ENCODE peak calls at places on chromosomes 12 and 14, in eight cellular contexts. One of them, this sample, is unnamed.

GRCh38 chr14:67003009-67003753 is 186.1 kb upstream of the GARIN2 start:
- DNase-seq in endothelial cell: no peak
- DNase-seq in CD4-positive, alpha-beta T cell: no peak
- DNase-seq in aorta: no peak
- DNase-seq in AML-193: no peak
- DNase-seq in HFF-Myc: no peak
- DNase-seq in stimulated activated CD8-positive, alpha-beta memory T cell treated with anti-CD3 and anti-CD28 coated beads, Interleukin-15, amount 100 ng/mL, for 1 hour: no peak
- DNase-seq in stimulated activated CD4-positive, alpha-beta T cell treated with anti-CD3 and anti-CD28 coated beads, TNF-alpha, amount 100 ng/mL, for 24 hours: no peak
- DNase-seq in this sample: no peak

GRCh38 chr14:105477659-105478623 is 3.3 kb downstream of the CRIP2 start:
- DNase-seq in stimulated activated CD4-positive, alpha-beta T cell treated with anti-CD3 and anti-CD28 coated beads, TNF-alpha, amount 100 ng/mL, for 24 hours: no peak
- DNase-seq in HFF-Myc: no peak
- DNase-seq in aorta: no peak
- DNase-seq in AML-193: no peak
- DNase-seq in CD4-positive, alpha-beta T cell: no peak
- DNase-seq in endothelial cell: peak
- DNase-seq in stimulated activated CD8-positive, alpha-beta memory T cell treated with anti-CD3 and anti-CD28 coated beads, Interleukin-15, amount 100 ng/mL, for 1 hour: peak
- DNase-seq in this sample: no peak

GRCh38 chr12:108981835-108982234 is 39.0 kb downstream of the SVOP start:
- DNase-seq in endothelial cell: no peak
- DNase-seq in stimulated activated CD8-positive, alpha-beta memory T cell treated with anti-CD3 and anti-CD28 coated beads, Interleukin-15, amount 100 ng/mL, for 1 hour: no peak
- DNase-seq in stimulated activated CD4-positive, alpha-beta T cell treated with anti-CD3 and anti-CD28 coated beads, TNF-alpha, amount 100 ng/mL, for 24 hours: no peak
- DNase-seq in aorta: no peak
- DNase-seq in HFF-Myc: no peak
- DNase-seq in AML-193: no peak
- DNase-seq in CD4-positive, alpha-beta T cell: no peak
- DNase-seq in this sample: no peak

GRCh38 chr14:45149602-45150001 is 13.9 kb downstream of the FANCM start:
- DNase-seq in HFF-Myc: no peak
- DNase-seq in CD4-positive, alpha-beta T cell: no peak
- DNase-seq in aorta: no peak
- DNase-seq in stimulated activated CD8-positive, alpha-beta memory T cell treated with anti-CD3 and anti-CD28 coated beads, Interleukin-15, amount 100 ng/mL, for 1 hour: no peak
- DNase-seq in stimulated activated CD4-positive, alpha-beta T cell treated with anti-CD3 and anti-CD28 coated beads, TNF-alpha, amount 100 ng/mL, for 24 hours: no peak
- DNase-seq in endothelial cell: no peak
- DNase-seq in AML-193: no peak
- DNase-seq in this sample: no peak

GRCh38 chr14:65997350-65997749 is 488.8 kb upstream of the CCDC196 start:
- DNase-seq in HFF-Myc: no peak
- DNase-seq in endothelial cell: no peak
- DNase-seq in aorta: no peak
- DNase-seq in stimulated activated CD8-positive, alpha-beta memory T cell treated with anti-CD3 and anti-CD28 coated beads, Interleukin-15, amount 100 ng/mL, for 1 hour: no peak
- DNase-seq in CD4-positive, alpha-beta T cell: no peak
- DNase-seq in stimulated activated CD4-positive, alpha-beta T cell treated with anti-CD3 and anti-CD28 coated beads, TNF-alpha, amount 100 ng/mL, for 24 hours: no peak
- DNase-seq in AML-193: no peak
- DNase-seq in this sample: no peak

GRCh38 chr12:117329756-117330155 is 31.7 kb downstream of the NOS1 start:
- DNase-seq in HFF-Myc: no peak
- DNase-seq in stimulated activated CD4-positive, alpha-beta T cell treated with anti-CD3 and anti-CD28 coated beads, TNF-alpha, amount 100 ng/mL, for 24 hours: no peak
- DNase-seq in aorta: no peak
- DNase-seq in endothelial cell: no peak
- DNase-seq in stimulated activated CD8-positive, alpha-beta memory T cell treated with anti-CD3 and anti-CD28 coated beads, Interleukin-15, amount 100 ng/mL, for 1 hour: no peak
- DNase-seq in AML-193: no peak
- DNase-seq in CD4-positive, alpha-beta T cell: no peak
- DNase-seq in this sample: no peak

GRCh38 chr14:75201087-75201486 is 24.7 kb upstream of the TMED10 start:
- DNase-seq in stimulated activated CD8-positive, alpha-beta memory T cell treated with anti-CD3 and anti-CD28 coated beads, Interleukin-15, amount 100 ng/mL, for 1 hour: no peak
- DNase-seq in HFF-Myc: no peak
- DNase-seq in aorta: no peak
- DNase-seq in endothelial cell: no peak
- DNase-seq in CD4-positive, alpha-beta T cell: no peak
- DNase-seq in stimulated activated CD4-positive, alpha-beta T cell treated with anti-CD3 and anti-CD28 coated beads, TNF-alpha, amount 100 ng/mL, for 24 hours: no peak
- DNase-seq in AML-193: no peak
- DNase-seq in this sample: no peak

GRCh38 chr14:53742226-53742607 is 214.4 kb downstream of the BMP4 start:
- DNase-seq in stimulated activated CD8-positive, alpha-beta memory T cell treated with anti-CD3 and anti-CD28 coated beads, Interleukin-15, amount 100 ng/mL, for 1 hour: no peak
- DNase-seq in HFF-Myc: no peak
- DNase-seq in AML-193: no peak
- DNase-seq in aorta: no peak
- DNase-seq in endothelial cell: no peak
- DNase-seq in stimulated activated CD4-positive, alpha-beta T cell treated with anti-CD3 and anti-CD28 coated beads, TNF-alpha, amount 100 ng/mL, for 24 hours: no peak
- DNase-seq in CD4-positive, alpha-beta T cell: no peak
- DNase-seq in this sample: no peak

GRCh38 chr12:89521348-89522238 is 3.0 kb downstream of the GALNT4 start:
- DNase-seq in CD4-positive, alpha-beta T cell: no peak
- DNase-seq in AML-193: no peak
- DNase-seq in stimulated activated CD8-positive, alpha-beta memory T cell treated with anti-CD3 and anti-CD28 coated beads, Interleukin-15, amount 100 ng/mL, for 1 hour: no peak
- DNase-seq in stimulated activated CD4-positive, alpha-beta T cell treated with anti-CD3 and anti-CD28 coated beads, TNF-alpha, amount 100 ng/mL, for 24 hours: no peak
- DNase-seq in HFF-Myc: no peak
- DNase-seq in aorta: no peak
- DNase-seq in endothelial cell: no peak
- DNase-seq in this sample: no peak

GRCh38 chr12:29552994-29553748 is 55.7 kb upstream of the OVCH1 start:
- DNase-seq in stimulated activated CD4-positive, alpha-beta T cell treated with anti-CD3 and anti-CD28 coated beads, TNF-alpha, amount 100 ng/mL, for 24 hours: no peak
- DNase-seq in endothelial cell: no peak
- DNase-seq in HFF-Myc: no peak
- DNase-seq in AML-193: no peak
- DNase-seq in stimulated activated CD8-positive, alpha-beta memory T cell treated with anti-CD3 and anti-CD28 coated beads, Interleukin-15, amount 100 ng/mL, for 1 hour: no peak
- DNase-seq in CD4-positive, alpha-beta T cell: no peak
- DNase-seq in aorta: no peak
- DNase-seq in this sample: no peak

GRCh38 chr14:35701531-35701930 is 107.6 kb downstream of the RALGAPA1 start:
- DNase-seq in endothelial cell: no peak
- DNase-seq in stimulated activated CD8-positive, alpha-beta memory T cell treated with anti-CD3 and anti-CD28 coated beads, Interleukin-15, amount 100 ng/mL, for 1 hour: no peak
- DNase-seq in aorta: no peak
- DNase-seq in AML-193: no peak
- DNase-seq in HFF-Myc: no peak
- DNase-seq in stimulated activated CD4-positive, alpha-beta T cell treated with anti-CD3 and anti-CD28 coated beads, TNF-alpha, amount 100 ng/mL, for 24 hours: no peak
- DNase-seq in CD4-positive, alpha-beta T cell: no peak
- DNase-seq in this sample: no peak

GRCh38 chr14:33435911-33436310 is 497.2 kb downstream of the NPAS3 start:
- DNase-seq in endothelial cell: no peak
- DNase-seq in CD4-positive, alpha-beta T cell: no peak
- DNase-seq in HFF-Myc: peak
- DNase-seq in stimulated activated CD4-positive, alpha-beta T cell treated with anti-CD3 and anti-CD28 coated beads, TNF-alpha, amount 100 ng/mL, for 24 hours: no peak
- DNase-seq in AML-193: no peak
- DNase-seq in aorta: no peak
- DNase-seq in stimulated activated CD8-positive, alpha-beta memory T cell treated with anti-CD3 and anti-CD28 coated beads, Interleukin-15, amount 100 ng/mL, for 1 hour: no peak
- DNase-seq in this sample: no peak

GRCh38 chr14:105745433-105746123 is 219.2 kb downstream of the TMEM121 start:
- DNase-seq in endothelial cell: no peak
- DNase-seq in AML-193: no peak
- DNase-seq in CD4-positive, alpha-beta T cell: no peak
- DNase-seq in stimulated activated CD8-positive, alpha-beta memory T cell treated with anti-CD3 and anti-CD28 coated beads, Interleukin-15, amount 100 ng/mL, for 1 hour: no peak
- DNase-seq in aorta: peak
- DNase-seq in stimulated activated CD4-positive, alpha-beta T cell treated with anti-CD3 and anti-CD28 coated beads, TNF-alpha, amount 100 ng/mL, for 24 hours: no peak
- DNase-seq in HFF-Myc: no peak
- DNase-seq in this sample: no peak

GRCh38 chr12:110913119-110914056 is 7.0 kb downstream of the MYL2 start:
- DNase-seq in endothelial cell: no peak
- DNase-seq in stimulated activated CD8-positive, alpha-beta memory T cell treated with anti-CD3 and anti-CD28 coated beads, Interleukin-15, amount 100 ng/mL, for 1 hour: no peak
- DNase-seq in CD4-positive, alpha-beta T cell: no peak
- DNase-seq in HFF-Myc: no peak
- DNase-seq in AML-193: no peak
- DNase-seq in aorta: no peak
- DNase-seq in stimulated activated CD4-positive, alpha-beta T cell treated with anti-CD3 and anti-CD28 coated beads, TNF-alpha, amount 100 ng/mL, for 24 hours: no peak
- DNase-seq in this sample: no peak

GRCh38 chr12:49961111-49961922 is at the start of gene AQP5:
- DNase-seq in endothelial cell: no peak
- DNase-seq in stimulated activated CD4-positive, alpha-beta T cell treated with anti-CD3 and anti-CD28 coated beads, TNF-alpha, amount 100 ng/mL, for 24 hours: no peak
- DNase-seq in HFF-Myc: no peak
- DNase-seq in stimulated activated CD8-positive, alpha-beta memory T cell treated with anti-CD3 and anti-CD28 coated beads, Interleukin-15, amount 100 ng/mL, for 1 hour: no peak
- DNase-seq in aorta: peak
- DNase-seq in AML-193: no peak
- DNase-seq in CD4-positive, alpha-beta T cell: no peak
- DNase-seq in this sample: no peak

GRCh38 chr12:26010293-26010821 is 51.9 kb downstream of the RASSF8 start:
- DNase-seq in CD4-positive, alpha-beta T cell: no peak
- DNase-seq in stimulated activated CD4-positive, alpha-beta T cell treated with anti-CD3 and anti-CD28 coated beads, TNF-alpha, amount 100 ng/mL, for 24 hours: no peak
- DNase-seq in aorta: no peak
- DNase-seq in AML-193: no peak
- DNase-seq in HFF-Myc: peak
- DNase-seq in endothelial cell: no peak
- DNase-seq in stimulated activated CD8-positive, alpha-beta memory T cell treated with anti-CD3 and anti-CD28 coated beads, Interleukin-15, amount 100 ng/mL, for 1 hour: no peak
- DNase-seq in this sample: no peak

GRCh38 chr14:73244541-73244940 is 7.2 kb downstream of the PAPLN start:
- DNase-seq in AML-193: no peak
- DNase-seq in HFF-Myc: no peak
- DNase-seq in stimulated activated CD8-positive, alpha-beta memory T cell treated with anti-CD3 and anti-CD28 coated beads, Interleukin-15, amount 100 ng/mL, for 1 hour: no peak
- DNase-seq in stimulated activated CD4-positive, alpha-beta T cell treated with anti-CD3 and anti-CD28 coated beads, TNF-alpha, amount 100 ng/mL, for 24 hours: no peak
- DNase-seq in aorta: peak
- DNase-seq in endothelial cell: no peak
- DNase-seq in CD4-positive, alpha-beta T cell: no peak
- DNase-seq in this sample: no peak

GRCh38 chr14:104081493-104081835 is 4.0 kb upstream of the ASPG start:
- DNase-seq in stimulated activated CD8-positive, alpha-beta memory T cell treated with anti-CD3 and anti-CD28 coated beads, Interleukin-15, amount 100 ng/mL, for 1 hour: no peak
- DNase-seq in stimulated activated CD4-positive, alpha-beta T cell treated with anti-CD3 and anti-CD28 coated beads, TNF-alpha, amount 100 ng/mL, for 24 hours: no peak
- DNase-seq in endothelial cell: no peak
- DNase-seq in aorta: no peak
- DNase-seq in CD4-positive, alpha-beta T cell: no peak
- DNase-seq in AML-193: no peak
- DNase-seq in HFF-Myc: no peak
- DNase-seq in this sample: no peak

GRCh38 chr12:113299619-113300237 is 35.2 kb downstream of the SLC8B1 start:
- DNase-seq in stimulated activated CD8-positive, alpha-beta memory T cell treated with anti-CD3 and anti-CD28 coated beads, Interleukin-15, amount 100 ng/mL, for 1 hour: no peak
- DNase-seq in CD4-positive, alpha-beta T cell: no peak
- DNase-seq in aorta: peak
- DNase-seq in endothelial cell: no peak
- DNase-seq in stimulated activated CD4-positive, alpha-beta T cell treated with anti-CD3 and anti-CD28 coated beads, TNF-alpha, amount 100 ng/mL, for 24 hours: no peak
- DNase-seq in HFF-Myc: peak
- DNase-seq in AML-193: no peak
- DNase-seq in this sample: no peak

GRCh38 chr12:93060666-93061413 is 131.7 kb upstream of the EEA1 start:
- DNase-seq in stimulated activated CD8-positive, alpha-beta memory T cell treated with anti-CD3 and anti-CD28 coated beads, Interleukin-15, amount 100 ng/mL, for 1 hour: no peak
- DNase-seq in stimulated activated CD4-positive, alpha-beta T cell treated with anti-CD3 and anti-CD28 coated beads, TNF-alpha, amount 100 ng/mL, for 24 hours: peak
- DNase-seq in AML-193: no peak
- DNase-seq in endothelial cell: no peak
- DNase-seq in HFF-Myc: peak
- DNase-seq in CD4-positive, alpha-beta T cell: no peak
- DNase-seq in aorta: no peak
- DNase-seq in this sample: no peak

GRCh38 chr12:12441891-12442461 is 85.1 kb downstream of the BORCS5 start:
- DNase-seq in stimulated activated CD4-positive, alpha-beta T cell treated with anti-CD3 and anti-CD28 coated beads, TNF-alpha, amount 100 ng/mL, for 24 hours: peak
- DNase-seq in endothelial cell: no peak
- DNase-seq in CD4-positive, alpha-beta T cell: peak
- DNase-seq in stimulated activated CD8-positive, alpha-beta memory T cell treated with anti-CD3 and anti-CD28 coated beads, Interleukin-15, amount 100 ng/mL, for 1 hour: no peak
- DNase-seq in AML-193: no peak
- DNase-seq in aorta: no peak
- DNase-seq in HFF-Myc: no peak
- DNase-seq in this sample: no peak

This sample was measured in NCI-H1048.